ENCODE peak calls at places on chromosomes 2 and 18, in five cellular contexts. R is foreskin melanocyte; M is activated naive CD4-positive, alpha-beta T cell treated with Interleukin-2 at 50 U/mL for 16 hours; H is GM23248; G is adrenal gland. O is an unnamed sample.

GRCh38 chr2:97645112-97645699 is 656 bp upstream of the COX5B start:
- DNase-seq in R (no peak), M (no peak), H (peak; percentile 36), G (no peak), O (no peak)

GRCh38 chr18:3454365-3455089 is 4.6 kb downstream of the TGIF1 start:
- DNase-seq in R (no peak), M (no peak), H (peak; percentile 73), G (peak; percentile 57), O (no peak)

GRCh38 chr2:52810460-52810859 is 957.1 kb upstream of the CHAC2 start:
- DNase-seq in R (peak; percentile 60), M (no peak), H (peak; percentile 31), G (no peak), O (no peak)

GRCh38 chr2:23645181-23645808 is 260.3 kb downstream of the KLHL29 start:
- DNase-seq in R (no peak), M (no peak), H (no peak), G (no peak), O (no peak)

GRCh38 chr2:80459028-80459427 is 154.5 kb upstream of the LRRTM1 start:
- DNase-seq in R (no peak), M (no peak), H (no peak), G (no peak), O (no peak)

GRCh38 chr2:204687776-204688175 is 142.5 kb downstream of the PARD3B start:
- DNase-seq in R (no peak), M (no peak), H (no peak), G (no peak), O (no peak)

GRCh38 chr2:159551811-159552210 is 64.5 kb downstream of the BAZ2B start:
- DNase-seq in R (no peak), M (no peak), H (peak; percentile 20), G (no peak), O (no peak)

GRCh38 chr2:112137516-112138142 is 556 bp upstream of the FBLN7 start:
- DNase-seq in R (no peak), M (no peak), H (peak; percentile 76), G (peak; percentile 44), O (no peak)

GRCh38 chr18:60018801-60019462 is 119.1 kb downstream of the PMAIP1 start:
- DNase-seq in R (no peak), M (no peak), H (peak; percentile 69), G (no peak), O (no peak)

GRCh38 chr18:51150430-51150746 is 47.1 kb downstream of the MEX3C start:
- DNase-seq in R (no peak), M (no peak), H (no peak), G (no peak), O (no peak)

GRCh38 chr2:138269726-138270125 is 231.8 kb upstream of the SPOPL start:
- DNase-seq in R (no peak), M (no peak), H (no peak), G (no peak), O (no peak)

GRCh38 chr18:26868968-26869586 is 3.6 kb upstream of the AQP4 start:
- DNase-seq in R (no peak), M (no peak), H (no peak), G (no peak), O (no peak)

GRCh38 chr2:16400127-16400623 is 265.5 kb downstream of the CYRIA start:
- DNase-seq in R (no peak), M (no peak), H (no peak), G (no peak), O (no peak)

GRCh38 chr2:232420463-232421188 is 14.0 kb downstream of the ALPG start:
- DNase-seq in R (no peak), M (no peak), H (peak; percentile 42), G (peak; percentile 13), O (peak; percentile 23)

GRCh38 chr2:165357758-165358157 is 111.7 kb upstream of the CSRNP3 start:
- DNase-seq in R (no peak), M (no peak), H (peak; percentile 75), G (no peak), O (no peak)

GRCh38 chr2:213253162-213253561 is 31.1 kb upstream of the SPAG16 start:
- DNase-seq in R (no peak), M (no peak), H (no peak), G (no peak), O (no peak)

GRCh38 chr18:63119647-63120046 is 199.9 kb downstream of the BCL2 start:
- DNase-seq in R (peak; percentile 24), M (peak; percentile 24), H (peak; percentile 44), G (peak; percentile 21), O (no peak)

GRCh38 chr2:149814049-149814448 is 226.5 kb upstream of the MMADHC start:
- DNase-seq in R (no peak), M (no peak), H (no peak), G (no peak), O (no peak)

GRCh38 chr2:102753563-102754159 is 8.2 kb upstream of the TMEM182 start:
- DNase-seq in R (peak; percentile 33), M (peak; percentile 18), H (peak; percentile 55), G (peak; percentile 42), O (no peak)

GRCh38 chr2:37982147-37982582 is 57.1 kb downstream of the RMDN2 start:
- DNase-seq in R (peak; percentile 59), M (peak; percentile 61), H (peak; percentile 80), G (peak; percentile 76), O (peak; percentile 31)

GRCh38 chr2:7011376-7012083 is 94.3 kb downstream of the RNF144A start:
- DNase-seq in R (peak; percentile 98), M (no peak), H (peak; percentile 96), G (peak; percentile 85), O (no peak)

GRCh38 chr2:189109921-189110397 is 69.6 kb downstream of the COL5A2 start:
- DNase-seq in R (no peak), M (no peak), H (no peak), G (no peak), O (no peak)

GRCh38 chr2:226447896-226448295 is 351.7 kb downstream of the IRS1 start:
- DNase-seq in R (no peak), M (no peak), H (peak; percentile 52), G (no peak), O (no peak)

GRCh38 chr18:21194871-21195771 is 46.9 kb upstream of the GREB1L start:
- DNase-seq in R (peak; percentile 31), M (no peak), H (peak; percentile 64), G (no peak), O (no peak)

GRCh38 chr2:127220807-127221527 is 868 bp upstream of the CYP27C1 start:
- DNase-seq in R (no peak), M (no peak), H (no peak), G (no peak), O (no peak)

GRCh38 chr18:61606759-61607158 is 273.5 kb downstream of the CDH20 start:
- DNase-seq in R (peak; percentile 86), M (no peak), H (peak; percentile 94), G (peak; percentile 82), O (no peak)

GRCh38 chr2:196263181-196263747 is 91.9 kb upstream of the STK17B start:
- DNase-seq in R (peak; percentile 100), M (peak; percentile 28), H (no peak), G (peak; percentile 51), O (peak; percentile 52)

GRCh38 chr2:14903709-14904374 is 271.3 kb downstream of the LRATD1 start:
- DNase-seq in R (no peak), M (peak; percentile 47), H (no peak), G (peak; percentile 43), O (peak; percentile 55)

GRCh38 chr2:69549421-69549820 is 94.1 kb downstream of the AAK1 start:
- DNase-seq in R (no peak), M (no peak), H (peak; percentile 68), G (no peak), O (no peak)

GRCh38 chr2:42977236-42978174 is 185.1 kb upstream of the HAAO start:
- DNase-seq in R (no peak), M (no peak), H (no peak), G (no peak), O (no peak)

GRCh38 chr2:101012706-101013181 is 10.7 kb downstream of the RPL31 start:
- DNase-seq in R (peak; percentile 40), M (peak; percentile 24), H (peak; percentile 63), G (peak; percentile 44), O (no peak)

GRCh38 chr2:191895743-191896142 is 48.9 kb upstream of the CAVIN2 start:
- DNase-seq in R (no peak), M (no peak), H (no peak), G (no peak), O (no peak)

GRCh38 chr2:144364988-144365738 is 154.8 kb downstream of the ZEB2 start:
- DNase-seq in R (no peak), M (no peak), H (peak; percentile 19), G (no peak), O (no peak)

GRCh38 chr2:98013407-98014042 is 17.8 kb upstream of the TMEM131 start:
- DNase-seq in R (no peak), M (peak; percentile 14), H (peak; percentile 66), G (no peak), O (no peak)

GRCh38 chr18:58592223-58593214 is 36.4 kb downstream of the ALPK2 start:
- DNase-seq in R (no peak), M (no peak), H (no peak), G (no peak), O (no peak)

O was measured in activated T-helper 2 cell treated with anti-CD3 and anti-CD28 coated beads, Interferon-gamma antibody, Interleukin-2, Interleukin-4, amounts not matched to agents 10 μg/mL and 5 μg/mL and 100 μg/mL, durations not matched to agents 14 hours and 24 hours and 36 hours.